ENCODE peak calls at places on chromosome 20, in four cellular contexts. X is A549, A is adrenal gland, Q is HCT116. Y is an unnamed sample.

GRCh38 chr20:46811328-46812084 is 83.1 kb upstream of the EYA2 start:
- DNase-seq in A (no peak), X (no peak), Q (no peak), Y (no peak)

GRCh38 chr20:2212457-2213005 is 83.3 kb upstream of the TGM3 start:
- DNase-seq in X (no peak), Q (no peak), A (no peak), Y (no peak)

GRCh38 chr20:51388227-51388626 is 154.3 kb downstream of the NFATC2 start:
- DNase-seq in A (no peak), X (no peak), Q (no peak), Y (no peak)

GRCh38 chr20:38123021-38123587 is 42.0 kb downstream of the TGM2 start:
- DNase-seq in Q (no peak), X (no peak), A (peak), Y (no peak)

GRCh38 chr20:62368629-62369507 is 1.8 kb upstream of the LAMA5 start:
- DNase-seq in X (no peak), Q (no peak), A (peak), Y (no peak)

GRCh38 chr20:46350201-46350985 is 42.1 kb upstream of the CDH22 start:
- DNase-seq in X (no peak), Q (no peak), A (peak), Y (peak)

GRCh38 chr20:38831049-38831691 is 25.7 kb downstream of the PPP1R16B start:
- DNase-seq in A (no peak), Q (no peak), X (no peak), Y (no peak)

GRCh38 chr20:63232235-63233060 is 3.3 kb upstream of the BIRC7 start:
- DNase-seq in Q (peak), A (no peak), X (peak), Y (no peak)

GRCh38 chr20:51624157-51624731 is 81.7 kb upstream of the NFATC2 start:
- DNase-seq in A (peak), Q (peak), X (peak), Y (peak)

GRCh38 chr20:1334370-1334731 is 5.4 kb upstream of the SDCBP2 start:
- DNase-seq in X (no peak), A (no peak), Q (no peak), Y (no peak)

GRCh38 chr20:3027987-3028386 is 15.4 kb upstream of the GNRH2 start:
- DNase-seq in Q (no peak), X (no peak), A (no peak), Y (no peak)

GRCh38 chr20:17912916-17913315 is 55.7 kb downstream of the SNX5 start:
- DNase-seq in X (no peak), Q (no peak), A (no peak), Y (no peak)

GRCh38 chr20:63194007-63194820 is 21.7 kb downstream of the YTHDF1 start:
- DNase-seq in Q (no peak), X (no peak), A (no peak), Y (no peak)

GRCh38 chr20:52291109-52291508 is 99.5 kb upstream of the ZFP64 start:
- DNase-seq in A (no peak), Q (no peak), X (no peak), Y (no peak)

GRCh38 chr20:5535211-5535756 is 214.9 kb upstream of the SHLD1 start:
- DNase-seq in A (no peak), Q (no peak), X (no peak), Y (no peak)

GRCh38 chr20:23034721-23035671 is at the start of gene SSTR4:
- DNase-seq in X (no peak), Q (no peak), A (no peak), Y (no peak)

GRCh38 chr20:15619816-15620215 is 953.4 kb downstream of the KIF16B start:
- DNase-seq in X (no peak), A (no peak), Q (no peak), Y (no peak)

GRCh38 chr20:7094438-7094997 is 327.0 kb downstream of the BMP2 start:
- DNase-seq in X (peak), Q (peak), A (peak), Y (no peak)

GRCh38 chr20:47544240-47544639 is 42.6 kb downstream of the NCOA3 start:
- DNase-seq in A (no peak), Q (no peak), X (no peak), Y (no peak)

GRCh38 chr20:18533491-18533890 is 25.8 kb downstream of the SEC23B start:
- DNase-seq in A (no peak), Q (no peak), X (no peak), Y (no peak)

GRCh38 chr20:12372557-12372956 is 454.9 kb downstream of the BTBD3 start:
- DNase-seq in X (no peak), A (no peak), Q (no peak), Y (no peak)

GRCh38 chr20:62728028-62728780 is 19.6 kb downstream of the NTSR1 start:
- DNase-seq in A (no peak), Q (no peak), X (no peak), Y (no peak)

GRCh38 chr20:38791291-38791690 is 14.2 kb upstream of the PPP1R16B start:
- DNase-seq in Q (no peak), A (no peak), X (no peak), Y (no peak)

GRCh38 chr20:62029296-62029695 is 36.4 kb downstream of the TAF4 start:
- DNase-seq in X (no peak), A (no peak), Q (no peak), Y (no peak)

GRCh38 chr20:61340157-61340556 is 88.1 kb downstream of the CDH4 start:
- DNase-seq in Q (no peak), X (no peak), A (no peak), Y (no peak)

GRCh38 chr20:6381887-6382286 is 259.1 kb upstream of the FERMT1 start:
- DNase-seq in A (no peak), X (no peak), Q (no peak), Y (no peak)

GRCh38 chr20:49377326-49377725 is 99.5 kb upstream of the ZNFX1 start:
- DNase-seq in X (no peak), A (no peak), Q (no peak), Y (no peak)

GRCh38 chr20:50513169-50514034 is 3.2 kb downstream of the PTPN1 start:
- DNase-seq in Q (no peak), A (no peak), X (no peak), Y (no peak)

GRCh38 chr20:3858689-3859088 is 12.1 kb downstream of the MAVS start:
- DNase-seq in A (no peak), Q (no peak), X (no peak), Y (no peak)

GRCh38 chr20:54014301-54014914 is 56.0 kb downstream of the BCAS1 start:
- DNase-seq in X (no peak), Q (no peak), A (no peak), Y (no peak)

GRCh38 chr20:63735859-63736718 is at the start of gene LIME1:
- DNase-seq in X (no peak), Q (no peak), A (peak), Y (peak)

GRCh38 chr20:43954704-43955243 is 40.1 kb downstream of the TOX2 start:
- DNase-seq in X (no peak), Q (no peak), A (no peak), Y (no peak)

GRCh38 chr20:43957392-43957791 is 42.7 kb downstream of the TOX2 start:
- DNase-seq in Q (no peak), X (no peak), A (no peak), Y (no peak)

GRCh38 chr20:43953919-43954617 is 39.4 kb downstream of the TOX2 start:
- DNase-seq in Q (no peak), X (no peak), A (no peak), Y (no peak)

GRCh38 chr20:43958626-43959025 is 44.0 kb downstream of the TOX2 start:
- DNase-seq in Q (no peak), A (no peak), X (no peak), Y (no peak)

GRCh38 chr20:43955244-43956191 is 40.9 kb downstream of the TOX2 start:
- DNase-seq in X (peak), A (peak), Q (peak), Y (peak)
- TF ChIP-seq POLR2A in X (no peak), A (no peak), Q (no peak), Y (no peak)

DNA sequence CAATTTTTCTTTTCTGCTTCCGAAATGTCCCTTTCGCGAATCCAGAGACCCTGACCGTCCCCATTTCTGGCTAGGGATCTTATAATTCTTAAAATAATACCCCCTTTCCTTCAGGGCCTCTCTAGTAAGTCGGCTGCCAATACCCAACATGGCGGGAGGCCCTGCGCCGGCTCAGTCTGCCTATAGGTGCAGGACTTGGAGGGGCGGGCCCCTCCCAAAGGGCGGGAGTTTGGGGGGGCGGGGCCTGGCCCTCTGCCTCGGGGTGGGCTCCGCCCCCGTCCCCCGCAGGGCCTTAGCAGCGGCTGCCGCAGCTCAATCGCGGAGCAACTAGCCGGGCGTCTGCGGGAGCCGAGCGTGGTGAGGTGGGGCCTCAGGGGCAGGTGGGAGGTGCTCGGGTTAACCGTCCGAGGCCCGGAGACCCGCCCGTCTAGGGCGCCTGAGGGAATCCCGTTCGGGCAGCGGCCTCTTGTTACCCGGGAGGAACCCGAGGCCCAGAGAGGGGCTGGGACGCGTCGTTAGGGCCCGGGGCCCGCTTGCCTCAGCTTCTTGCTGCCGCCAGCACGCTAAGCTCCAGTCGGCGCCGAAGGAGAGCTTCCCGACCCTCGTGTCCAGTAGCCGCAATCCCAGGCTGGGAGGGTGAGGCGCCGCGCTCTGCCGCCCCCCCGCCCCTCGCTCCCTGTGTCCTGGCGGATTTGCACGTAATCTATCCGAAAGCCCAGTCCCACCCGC is at the start of gene CEP250:
- DNase-seq in Q (peak), X (peak), A (peak), Y (peak)
- TF ChIP-seq POLR2A in Q (peak), X (peak), A (no peak), Y (no peak)

GRCh38 chr20:60340232-60340631 is 382.0 kb downstream of the CDH26 start:
- DNase-seq in X (no peak), A (no peak), Q (no peak), Y (no peak)

GRCh38 chr20:60334936-60335335 is 376.7 kb downstream of the CDH26 start:
- DNase-seq in A (no peak), Q (no peak), X (no peak), Y (no peak)

GRCh38 chr20:60341062-60341461 is 382.8 kb downstream of the CDH26 start:
- DNase-seq in X (no peak), A (no peak), Q (no peak), Y (no peak)

DNA sequence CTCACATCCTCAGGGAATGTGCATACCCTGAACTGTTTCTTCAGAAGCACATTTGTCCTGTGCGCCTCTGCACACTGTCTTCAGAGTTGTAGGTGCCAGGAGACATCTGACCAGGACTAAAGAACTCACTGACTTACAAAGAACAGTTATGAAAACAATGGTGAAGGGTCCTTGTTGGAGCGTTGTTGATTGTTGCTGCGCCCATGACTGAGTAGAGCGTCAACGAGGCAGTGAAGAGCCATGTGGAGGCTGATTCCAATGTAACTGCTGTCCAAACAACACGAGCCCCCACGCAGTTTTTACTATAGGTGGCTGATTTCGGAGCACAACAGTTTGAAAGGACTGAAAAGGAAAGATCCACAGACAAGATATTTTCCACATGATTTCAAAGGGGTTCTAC is 380.3 kb downstream of the CDH26 start:
- DNase-seq in X (no peak), A (no peak), Q (no peak), Y (no peak)
- TF ChIP-seq POLR2A in X (no peak), A (no peak), Q (no peak), Y (no peak)

DNA sequence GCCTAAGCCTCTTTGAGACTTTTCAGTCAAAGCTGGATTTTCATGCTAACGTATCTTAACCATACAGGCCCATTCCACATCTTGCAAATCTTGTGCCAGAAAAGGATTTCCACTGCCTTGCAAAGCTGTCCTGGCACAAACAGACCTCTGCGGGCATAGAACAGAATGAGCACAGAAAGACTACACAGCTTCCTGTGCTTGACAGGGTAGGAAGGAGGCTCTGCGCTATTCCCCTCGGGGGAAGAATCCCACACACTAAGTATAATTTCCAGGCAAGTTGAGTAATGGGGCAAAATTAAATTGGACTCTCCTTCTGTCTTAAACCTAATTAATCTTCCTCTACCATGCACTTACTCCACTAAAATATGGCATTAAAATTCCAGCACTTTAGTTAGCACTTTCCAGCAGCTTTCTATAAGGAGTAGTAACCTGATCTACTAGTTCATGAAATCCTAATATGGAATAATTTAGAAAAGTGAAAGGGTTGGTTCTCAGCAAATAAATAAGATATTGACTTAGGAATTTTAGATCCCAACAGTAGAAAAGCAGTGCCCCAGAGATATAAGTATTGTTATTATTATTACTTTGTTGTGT is 532.1 kb upstream of the JAG1 start:
- DNase-seq in Q (no peak), A (no peak), X (no peak), Y (no peak)
- TF ChIP-seq POLR2A in Q (no peak), A (no peak), X (no peak), Y (no peak)

GRCh38 chr20:33686008-33686983 is at the start of gene E2F1:
- DNase-seq in A (peak), X (peak), Q (peak), Y (peak)
- TF ChIP-seq POLR2A in A (peak), X (no peak), Q (peak), Y (no peak)

Y was measured in GM12891.